ENCODE peak calls at places on chromosomes 1 and 21, in eight cellular contexts. One of them, this sample, is unnamed.

GRCh38 chr21:35963920-35964451 is 96.3 kb downstream of the SETD4 start:
- DNase-seq in K562: peak
- DNase-seq in transverse colon: no peak
- DNase-seq in sigmoid colon: no peak
- DNase-seq in vagina: no peak
- DNase-seq in H1: no peak
- DNase-seq in endothelial cell of umbilical vein: no peak
- DNase-seq in spleen: no peak
- DNase-seq in this sample: no peak

GRCh38 chr1:41504126-41505035 is 19.9 kb upstream of the EDN2 start:
- DNase-seq in K562: peak
- DNase-seq in transverse colon: no peak
- DNase-seq in sigmoid colon: no peak
- DNase-seq in vagina: no peak
- DNase-seq in H1: no peak
- DNase-seq in endothelial cell of umbilical vein: no peak
- DNase-seq in spleen: no peak
- DNase-seq in this sample: no peak

GRCh38 chr1:16971330-16972209 is 8.8 kb downstream of the MFAP2 start:
- DNase-seq in K562: peak
- DNase-seq in transverse colon: no peak
- DNase-seq in sigmoid colon: no peak
- DNase-seq in vagina: no peak
- DNase-seq in H1: peak
- DNase-seq in endothelial cell of umbilical vein: peak
- DNase-seq in spleen: no peak
- DNase-seq in this sample: no peak

GRCh38 chr1:8026976-8027747 is 1.1 kb upstream of the ERRFI1 start:
- DNase-seq in K562: no peak
- DNase-seq in transverse colon: peak
- DNase-seq in sigmoid colon: peak
- DNase-seq in vagina: peak
- DNase-seq in H1: no peak
- DNase-seq in endothelial cell of umbilical vein: no peak
- DNase-seq in spleen: no peak
- DNase-seq in this sample: peak

GRCh38 chr1:71228236-71228635 is 147.4 kb upstream of the ZRANB2 start:
- DNase-seq in K562: no peak
- DNase-seq in transverse colon: no peak
- DNase-seq in sigmoid colon: no peak
- DNase-seq in vagina: no peak
- DNase-seq in H1: no peak
- DNase-seq in endothelial cell of umbilical vein: no peak
- DNase-seq in spleen: no peak
- DNase-seq in this sample: no peak

GRCh38 chr21:38272215-38272614 is 15.4 kb downstream of the KCNJ15 start:
- DNase-seq in K562: no peak
- DNase-seq in transverse colon: no peak
- DNase-seq in sigmoid colon: no peak
- DNase-seq in vagina: no peak
- DNase-seq in H1: no peak
- DNase-seq in endothelial cell of umbilical vein: no peak
- DNase-seq in spleen: peak
- DNase-seq in this sample: no peak

GRCh38 chr1:56645663-56646330 is 683 bp downstream of the PRKAA2 start:
- DNase-seq in K562: no peak
- DNase-seq in transverse colon: peak
- DNase-seq in sigmoid colon: peak
- DNase-seq in vagina: no peak
- DNase-seq in H1: peak
- DNase-seq in endothelial cell of umbilical vein: peak
- DNase-seq in spleen: no peak
- DNase-seq in this sample: no peak

GRCh38 chr1:244214009-244214967 is 163.2 kb downstream of the ZBTB18 start:
- DNase-seq in K562: no peak
- DNase-seq in transverse colon: peak
- DNase-seq in sigmoid colon: peak
- DNase-seq in vagina: no peak
- DNase-seq in H1: no peak
- DNase-seq in endothelial cell of umbilical vein: peak
- DNase-seq in spleen: no peak
- DNase-seq in this sample: no peak

GRCh38 chr1:248858096-248858890 is 592 bp downstream of the ZNF692 start:
- DNase-seq in K562: peak
- DNase-seq in transverse colon: peak
- DNase-seq in sigmoid colon: peak
- DNase-seq in vagina: peak
- DNase-seq in H1: peak
- DNase-seq in endothelial cell of umbilical vein: peak
- DNase-seq in spleen: peak
- DNase-seq in this sample: no peak

GRCh38 chr1:214902636-214903320 is 179.8 kb upstream of the KCNK2 start:
- DNase-seq in K562: no peak
- DNase-seq in transverse colon: no peak
- DNase-seq in sigmoid colon: no peak
- DNase-seq in vagina: no peak
- DNase-seq in H1: no peak
- DNase-seq in endothelial cell of umbilical vein: peak
- DNase-seq in spleen: no peak
- DNase-seq in this sample: no peak

GRCh38 chr1:207997486-207998268 is 86.8 kb upstream of the CD34 start:
- DNase-seq in K562: peak
- DNase-seq in transverse colon: peak
- DNase-seq in sigmoid colon: peak
- DNase-seq in vagina: peak
- DNase-seq in H1: peak
- DNase-seq in endothelial cell of umbilical vein: peak
- DNase-seq in spleen: no peak
- DNase-seq in this sample: peak

GRCh38 chr1:245520611-245521010 is 365.8 kb downstream of the KIF26B start:
- DNase-seq in K562: no peak
- DNase-seq in transverse colon: no peak
- DNase-seq in sigmoid colon: no peak
- DNase-seq in vagina: no peak
- DNase-seq in H1: no peak
- DNase-seq in endothelial cell of umbilical vein: no peak
- DNase-seq in spleen: no peak
- DNase-seq in this sample: no peak

GRCh38 chr1:151553659-151554058 is 13.6 kb downstream of the TUFT1 start:
- DNase-seq in K562: no peak
- DNase-seq in transverse colon: no peak
- DNase-seq in sigmoid colon: no peak
- DNase-seq in vagina: no peak
- DNase-seq in H1: no peak
- DNase-seq in endothelial cell of umbilical vein: no peak
- DNase-seq in spleen: no peak
- DNase-seq in this sample: no peak

GRCh38 chr21:36429672-36430546 is 44.7 kb downstream of the CHAF1B start:
- DNase-seq in K562: peak
- DNase-seq in transverse colon: peak
- DNase-seq in sigmoid colon: peak
- DNase-seq in vagina: peak
- DNase-seq in H1: no peak
- DNase-seq in endothelial cell of umbilical vein: peak
- DNase-seq in spleen: peak
- DNase-seq in this sample: peak

GRCh38 chr1:43381609-43382008 is 8.0 kb downstream of the MED8 start:
- DNase-seq in K562: no peak
- DNase-seq in transverse colon: no peak
- DNase-seq in sigmoid colon: no peak
- DNase-seq in vagina: no peak
- DNase-seq in H1: no peak
- DNase-seq in endothelial cell of umbilical vein: no peak
- DNase-seq in spleen: no peak
- DNase-seq in this sample: no peak

GRCh38 chr1:86382878-86383277 is 13.2 kb downstream of the ODF2L start:
- DNase-seq in K562: no peak
- DNase-seq in transverse colon: no peak
- DNase-seq in sigmoid colon: no peak
- DNase-seq in vagina: no peak
- DNase-seq in H1: no peak
- DNase-seq in endothelial cell of umbilical vein: peak
- DNase-seq in spleen: no peak
- DNase-seq in this sample: no peak

GRCh38 chr1:86388228-86388627 is 7.9 kb downstream of the ODF2L start:
- DNase-seq in K562: no peak
- DNase-seq in transverse colon: no peak
- DNase-seq in sigmoid colon: no peak
- DNase-seq in vagina: no peak
- DNase-seq in H1: no peak
- DNase-seq in endothelial cell of umbilical vein: no peak
- DNase-seq in spleen: no peak
- DNase-seq in this sample: no peak

GRCh38 chr1:86394416-86394815 is 1.7 kb downstream of the ODF2L start:
- DNase-seq in K562: no peak
- DNase-seq in transverse colon: no peak
- DNase-seq in sigmoid colon: no peak
- DNase-seq in vagina: no peak
- DNase-seq in H1: no peak
- DNase-seq in endothelial cell of umbilical vein: peak
- DNase-seq in spleen: no peak
- DNase-seq in this sample: no peak

GRCh38 chr1:86389315-86389714 is 6.8 kb downstream of the ODF2L start:
- DNase-seq in K562: no peak
- DNase-seq in transverse colon: no peak
- DNase-seq in sigmoid colon: no peak
- DNase-seq in vagina: no peak
- DNase-seq in H1: no peak
- DNase-seq in endothelial cell of umbilical vein: peak
- DNase-seq in spleen: no peak
- DNase-seq in this sample: no peak

DNA sequence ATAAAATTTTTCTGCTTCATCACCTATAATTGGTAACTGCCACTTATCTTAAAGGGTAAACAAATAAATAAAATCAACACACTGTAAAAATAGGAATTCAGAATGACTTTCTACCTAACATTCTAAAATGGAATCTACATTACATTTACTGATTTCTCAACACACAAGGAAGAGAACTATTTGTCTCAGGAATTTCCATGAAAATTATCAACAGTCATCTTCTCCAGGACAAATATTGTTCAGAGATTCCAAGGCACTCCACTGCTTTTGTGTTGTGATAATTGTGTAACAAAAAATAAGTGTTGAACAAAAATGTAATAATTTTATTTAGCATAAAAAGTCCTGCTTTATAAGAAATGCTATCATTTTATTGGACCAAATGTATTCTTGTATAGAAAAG is 7.3 kb downstream of the ODF2L start:
- DNase-seq in K562: no peak
- DNase-seq in transverse colon: no peak
- DNase-seq in sigmoid colon: no peak
- DNase-seq in vagina: no peak
- DNase-seq in H1: no peak
- DNase-seq in endothelial cell of umbilical vein: no peak
- DNase-seq in spleen: no peak
- DNase-seq in this sample: no peak
- TF ChIP-seq POLR2A in K562: no peak
- TF ChIP-seq POLR2A in transverse colon: no peak
- TF ChIP-seq POLR2A in sigmoid colon: no peak
- TF ChIP-seq POLR2A in vagina: no peak
- TF ChIP-seq POLR2A in H1: no peak
- TF ChIP-seq POLR2A in endothelial cell of umbilical vein: no peak
- TF ChIP-seq POLR2A in spleen: no peak
- TF ChIP-seq POLR2A in this sample: no peak

DNA sequence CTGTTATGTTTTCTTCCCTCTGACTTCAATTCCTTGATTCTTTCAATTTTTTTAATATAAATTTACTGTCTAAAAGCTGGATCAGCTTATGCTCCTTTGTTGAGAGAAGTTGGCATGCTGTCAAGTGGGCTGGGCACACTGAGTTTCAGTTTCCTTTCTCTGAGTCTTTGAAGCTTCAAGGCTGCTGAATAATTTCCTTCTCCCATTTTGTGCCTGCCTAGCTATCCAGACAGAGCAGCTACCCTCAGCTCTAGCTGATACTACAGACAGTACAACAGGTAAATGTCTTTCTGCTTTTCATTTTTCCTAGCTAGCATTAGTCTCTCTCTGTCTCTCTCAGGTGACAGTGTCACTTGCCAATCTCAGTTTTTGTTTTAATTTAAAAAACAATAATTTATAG is at the start of gene IFI44:
- DNase-seq in K562: no peak
- DNase-seq in transverse colon: peak
- DNase-seq in sigmoid colon: peak
- DNase-seq in vagina: no peak
- DNase-seq in H1: no peak
- DNase-seq in endothelial cell of umbilical vein: peak
- DNase-seq in spleen: peak
- DNase-seq in this sample: peak
- H3K4me3 ChIP-seq in K562: no peak
- H3K4me3 ChIP-seq in transverse colon: no peak
- H3K4me3 ChIP-seq in sigmoid colon: peak
- H3K4me3 ChIP-seq in vagina: peak
- H3K4me3 ChIP-seq in H1: no peak
- H3K4me3 ChIP-seq in endothelial cell of umbilical vein: no peak
- H3K4me3 ChIP-seq in spleen: peak
- H3K4me3 ChIP-seq in this sample: peak

GRCh38 chr21:43718872-43719747 is at the start of gene PDXK:
- DNase-seq in K562: peak
- DNase-seq in transverse colon: peak
- DNase-seq in sigmoid colon: peak
- DNase-seq in vagina: peak
- DNase-seq in H1: peak
- DNase-seq in endothelial cell of umbilical vein: peak
- DNase-seq in spleen: peak
- DNase-seq in this sample: peak
- TF ChIP-seq POLR2AphosphoS5 in K562: peak
- TF ChIP-seq POLR2AphosphoS5 in transverse colon: peak
- TF ChIP-seq POLR2AphosphoS5 in sigmoid colon: peak
- TF ChIP-seq POLR2AphosphoS5 in vagina: peak
- TF ChIP-seq POLR2AphosphoS5 in H1: peak
- TF ChIP-seq POLR2AphosphoS5 in endothelial cell of umbilical vein: peak
- TF ChIP-seq POLR2AphosphoS5 in spleen: peak
- TF ChIP-seq POLR2AphosphoS5 in this sample: no peak

GRCh38 chr1:211328084-211328694 is 1.6 kb downstream of the TRAF5 start:
- DNase-seq in K562: no peak
- DNase-seq in transverse colon: no peak
- DNase-seq in sigmoid colon: no peak
- DNase-seq in vagina: peak
- DNase-seq in H1: no peak
- DNase-seq in endothelial cell of umbilical vein: no peak
- DNase-seq in spleen: no peak
- DNase-seq in this sample: no peak

GRCh38 chr1:211326528-211327340 is at the start of gene TRAF5:
- DNase-seq in K562: peak
- DNase-seq in transverse colon: peak
- DNase-seq in sigmoid colon: peak
- DNase-seq in vagina: peak
- DNase-seq in H1: peak
- DNase-seq in endothelial cell of umbilical vein: peak
- DNase-seq in spleen: peak
- DNase-seq in this sample: no peak

GRCh38 chr1:211326140-211326527 is 499 bp upstream of the TRAF5 start:
- DNase-seq in K562: no peak
- DNase-seq in transverse colon: no peak
- DNase-seq in sigmoid colon: no peak
- DNase-seq in vagina: no peak
- DNase-seq in H1: peak
- DNase-seq in endothelial cell of umbilical vein: peak
- DNase-seq in spleen: peak
- DNase-seq in this sample: no peak

GRCh38 chr1:211328866-211329265 is 2.2 kb downstream of the TRAF5 start:
- DNase-seq in K562: no peak
- DNase-seq in transverse colon: no peak
- DNase-seq in sigmoid colon: no peak
- DNase-seq in vagina: peak
- DNase-seq in H1: no peak
- DNase-seq in endothelial cell of umbilical vein: no peak
- DNase-seq in spleen: no peak
- DNase-seq in this sample: no peak

GRCh38 chr1:211327341-211327921 is 798 bp downstream of the TRAF5 start:
- DNase-seq in K562: peak
- DNase-seq in transverse colon: peak
- DNase-seq in sigmoid colon: no peak
- DNase-seq in vagina: peak
- DNase-seq in H1: no peak
- DNase-seq in endothelial cell of umbilical vein: peak
- DNase-seq in spleen: peak
- DNase-seq in this sample: no peak
- TF ChIP-seq POLR2A in K562: no peak
- TF ChIP-seq POLR2A in transverse colon: no peak
- TF ChIP-seq POLR2A in sigmoid colon: no peak
- TF ChIP-seq POLR2A in vagina: no peak
- TF ChIP-seq POLR2A in H1: no peak
- TF ChIP-seq POLR2A in endothelial cell of umbilical vein: no peak
- TF ChIP-seq POLR2A in spleen: no peak
- TF ChIP-seq POLR2A in this sample: no peak

This sample was measured in suprapubic skin.